ENCODE peak calls at places on chromosome 22, in eight cellular contexts. One of them, this sample, is unnamed.

GRCh38 chr22:22752556-22753477 is 108.4 kb downstream of the GGTLC2 start:
- DNase-seq in cerebellar nuclear complex: no peak
- DNase-seq in HFF-Myc: no peak
- DNase-seq in HuH-7.5: no peak
- DNase-seq in SJSA1: no peak
- DNase-seq in kidney tubule cell: peak; percentile 69
- DNase-seq in NCI-H1694 treated with DMSO at 0.1 percent for 48 hours: no peak
- DNase-seq in NCI-H2029: no peak
- DNase-seq in this sample: peak; percentile 7

GRCh38 chr22:36445158-36445668 is 36.2 kb downstream of the TXN2 start:
- DNase-seq in cerebellar nuclear complex: no peak
- DNase-seq in NCI-H1694 treated with DMSO at 0.1 percent for 48 hours: no peak
- DNase-seq in kidney tubule cell: peak; percentile 50
- DNase-seq in HFF-Myc: no peak
- DNase-seq in NCI-H2029: no peak
- DNase-seq in HuH-7.5: no peak
- DNase-seq in SJSA1: peak; percentile 65
- DNase-seq in this sample: no peak

GRCh38 chr22:28034145-28034759 is 115.2 kb upstream of the PITPNB start:
- DNase-seq in NCI-H2029: no peak
- DNase-seq in SJSA1: no peak
- DNase-seq in cerebellar nuclear complex: no peak
- DNase-seq in HuH-7.5: no peak
- DNase-seq in HFF-Myc: no peak
- DNase-seq in NCI-H1694 treated with DMSO at 0.1 percent for 48 hours: no peak
- DNase-seq in kidney tubule cell: no peak
- DNase-seq in this sample: no peak

GRCh38 chr22:44026630-44027511 is 2.8 kb downstream of the PARVB start:
- DNase-seq in HuH-7.5: no peak
- DNase-seq in SJSA1: no peak
- DNase-seq in NCI-H2029: no peak
- DNase-seq in kidney tubule cell: no peak
- DNase-seq in cerebellar nuclear complex: no peak
- DNase-seq in NCI-H1694 treated with DMSO at 0.1 percent for 48 hours: no peak
- DNase-seq in HFF-Myc: no peak
- DNase-seq in this sample: peak; percentile 21

GRCh38 chr22:46746192-46746591 is 8.1 kb upstream of the CERK start:
- DNase-seq in NCI-H2029: no peak
- DNase-seq in HuH-7.5: no peak
- DNase-seq in kidney tubule cell: no peak
- DNase-seq in NCI-H1694 treated with DMSO at 0.1 percent for 48 hours: no peak
- DNase-seq in SJSA1: no peak
- DNase-seq in HFF-Myc: no peak
- DNase-seq in cerebellar nuclear complex: no peak
- DNase-seq in this sample: no peak

GRCh38 chr22:37390075-37390474 is 37.2 kb downstream of the ELFN2 start:
- DNase-seq in kidney tubule cell: no peak
- DNase-seq in NCI-H2029: no peak
- DNase-seq in HuH-7.5: no peak
- DNase-seq in NCI-H1694 treated with DMSO at 0.1 percent for 48 hours: no peak
- DNase-seq in SJSA1: no peak
- DNase-seq in HFF-Myc: no peak
- DNase-seq in cerebellar nuclear complex: no peak
- DNase-seq in this sample: no peak

GRCh38 chr22:42273855-42274451 is 3.5 kb upstream of the TCF20 start:
- DNase-seq in NCI-H2029: no peak
- DNase-seq in HuH-7.5: no peak
- DNase-seq in NCI-H1694 treated with DMSO at 0.1 percent for 48 hours: peak; percentile 13
- DNase-seq in kidney tubule cell: no peak
- DNase-seq in cerebellar nuclear complex: no peak
- DNase-seq in SJSA1: no peak
- DNase-seq in HFF-Myc: no peak
- DNase-seq in this sample: no peak

GRCh38 chr22:39251762-39252460 is 7.1 kb upstream of the PDGFB start:
- DNase-seq in cerebellar nuclear complex: no peak
- DNase-seq in SJSA1: peak; percentile 54
- DNase-seq in kidney tubule cell: peak; percentile 73
- DNase-seq in NCI-H2029: no peak
- DNase-seq in NCI-H1694 treated with DMSO at 0.1 percent for 48 hours: no peak
- DNase-seq in HuH-7.5: no peak
- DNase-seq in HFF-Myc: no peak
- DNase-seq in this sample: no peak

GRCh38 chr22:44994399-44995281 is 15.2 kb downstream of the PHF21B start:
- DNase-seq in SJSA1: no peak
- DNase-seq in HFF-Myc: no peak
- DNase-seq in cerebellar nuclear complex: no peak
- DNase-seq in NCI-H1694 treated with DMSO at 0.1 percent for 48 hours: no peak
- DNase-seq in kidney tubule cell: no peak
- DNase-seq in NCI-H2029: peak; percentile 50
- DNase-seq in HuH-7.5: no peak
- DNase-seq in this sample: peak; percentile 85

GRCh38 chr22:26471522-26471921 is 12.1 kb downstream of the HPS4 start:
- DNase-seq in NCI-H2029: no peak
- DNase-seq in cerebellar nuclear complex: no peak
- DNase-seq in SJSA1: peak; percentile 76
- DNase-seq in kidney tubule cell: peak; percentile 99
- DNase-seq in HFF-Myc: peak; percentile 49
- DNase-seq in HuH-7.5: no peak
- DNase-seq in NCI-H1694 treated with DMSO at 0.1 percent for 48 hours: no peak
- DNase-seq in this sample: no peak

GRCh38 chr22:40679249-40679963 is at the start of gene MCHR1:
- DNase-seq in kidney tubule cell: no peak
- DNase-seq in HFF-Myc: no peak
- DNase-seq in SJSA1: no peak
- DNase-seq in NCI-H1694 treated with DMSO at 0.1 percent for 48 hours: no peak
- DNase-seq in cerebellar nuclear complex: peak; percentile 3
- DNase-seq in NCI-H2029: no peak
- DNase-seq in HuH-7.5: no peak
- DNase-seq in this sample: no peak